ENCODE peak calls at places on chromosomes 4 and X, in six cellular contexts. V, X, B, W, Q and T are unnamed samples.

GRCh38 chr4:1172228-1172851 is at the start of gene SPON2:
- DNase-seq in V (no peak), X (no peak), B (no peak), W (peak), Q (peak), T (no peak)

GRCh38 chr4:176313596-176314341 is 6.0 kb upstream of the SPCS3 start:
- DNase-seq in V (no peak), X (no peak), B (no peak), W (no peak), Q (no peak), T (no peak)

GRCh38 chrX:63349307-63349706 is 1.8 kb downstream of the SPIN4 start:
- DNase-seq in V (peak), X (no peak), B (no peak), W (no peak), Q (no peak), T (no peak)

GRCh38 chrX:154775611-154776349 is 13.1 kb downstream of the DKC1 start:
- DNase-seq in V (peak), X (no peak), B (no peak), W (no peak), Q (no peak), T (no peak)

GRCh38 chr4:37837446-37837845 is 11.0 kb downstream of the PGM2 start:
- DNase-seq in V (no peak), X (no peak), B (no peak), W (no peak), Q (no peak), T (no peak)

GRCh38 chr4:176400816-176401461 is 81.2 kb downstream of the SPCS3 start:
- DNase-seq in V (no peak), X (no peak), B (no peak), W (no peak), Q (no peak), T (no peak)

GRCh38 chr4:38591617-38592337 is 72.2 kb upstream of the KLF3 start:
- DNase-seq in V (no peak), X (no peak), B (no peak), W (no peak), Q (no peak), T (no peak)

GRCh38 chr4:102541708-102542107 is 40.5 kb downstream of the NFKB1 start:
- DNase-seq in V (no peak), X (no peak), B (no peak), W (peak), Q (no peak), T (no peak)

GRCh38 chr4:139014391-139015268 is 951 bp upstream of the NOCT start:
- DNase-seq in V (peak), X (peak), B (peak), W (no peak), Q (peak), T (no peak)

GRCh38 chrX:109624022-109624421 is 950 bp downstream of the KCNE5 start:
- DNase-seq in V (no peak), X (no peak), B (no peak), W (no peak), Q (no peak), T (no peak)

GRCh38 chr4:76543378-76543777 is 108.3 kb downstream of the SHROOM3 start:
- DNase-seq in V (no peak), X (no peak), B (no peak), W (no peak), Q (no peak), T (no peak)

GRCh38 chrX:44474410-44474809 is 68.2 kb downstream of the FUNDC1 start:
- DNase-seq in V (no peak), X (no peak), B (no peak), W (no peak), Q (no peak), T (no peak)

GRCh38 chr4:2822461-2823300 is 21.0 kb upstream of the ADD1 start:
- DNase-seq in V (no peak), X (no peak), B (no peak), W (no peak), Q (no peak), T (no peak)

GRCh38 chr4:18938343-18939109 is 917.0 kb upstream of the LCORL start:
- DNase-seq in V (no peak), X (no peak), B (no peak), W (no peak), Q (no peak), T (no peak)

GRCh38 chr4:6494431-6495295 is 22.2 kb upstream of the PPP2R2C start:
- DNase-seq in V (no peak), X (no peak), B (no peak), W (no peak), Q (no peak), T (no peak)

GRCh38 chr4:25234390-25235367 is 846 bp downstream of the PI4K2B start:
- DNase-seq in V (peak), X (peak), B (peak), W (peak), Q (peak), T (no peak)

GRCh38 chr4:1402021-1402515 is 4.2 kb downstream of the NKX1-1 start:
- DNase-seq in V (no peak), X (no peak), B (no peak), W (no peak), Q (no peak), T (no peak)

GRCh38 chr4:52889354-52889753 is 27.2 kb downstream of the RASL11B start:
- DNase-seq in V (no peak), X (no peak), B (no peak), W (no peak), Q (no peak), T (no peak)

GRCh38 chrX:112694811-112695210 is 15.1 kb upstream of the LHFPL1 start:
- DNase-seq in V (no peak), X (no peak), B (no peak), W (no peak), Q (no peak), T (no peak)

GRCh38 chrX:11478036-11478435 is 184.8 kb downstream of the AMELX start:
- DNase-seq in V (no peak), X (no peak), B (no peak), W (no peak), Q (no peak), T (no peak)

GRCh38 chrX:44071847-44072545 is 98.8 kb upstream of the NDP start:
- DNase-seq in V (no peak), X (no peak), B (peak), W (no peak), Q (no peak), T (no peak)

GRCh38 chr4:118173956-118174355 is 139.7 kb downstream of the NDST3 start:
- DNase-seq in V (no peak), X (no peak), B (no peak), W (no peak), Q (no peak), T (no peak)

GRCh38 chr4:77880784-77881183 is 18.2 kb downstream of the MRPL1 start:
- DNase-seq in V (no peak), X (no peak), B (no peak), W (no peak), Q (no peak), T (no peak)

GRCh38 chrX:136708348-136708747 is 60.4 kb downstream of the CD40LG start:
- DNase-seq in V (no peak), X (no peak), B (no peak), W (no peak), Q (no peak), T (no peak)

GRCh38 chr4:122652379-122652778 is 31.5 kb upstream of the IL21 start:
- DNase-seq in V (peak), X (no peak), B (peak), W (no peak), Q (peak), T (peak)
- TF ChIP-seq ZNF274 in V (no peak), X (no peak), B (no peak), W (no peak), Q (no peak), T (no peak)

GRCh38 chr4:92862509-92862908 is 558.7 kb downstream of the GRID2 start:
- DNase-seq in V (no peak), X (no peak), B (no peak), W (no peak), Q (no peak), T (no peak)

GRCh38 chr4:92864176-92864575 is 560.4 kb downstream of the GRID2 start:
- DNase-seq in V (no peak), X (no peak), B (no peak), W (no peak), Q (no peak), T (no peak)
- TF ChIP-seq ZNF274 in V (no peak), X (no peak), B (no peak), W (no peak), Q (no peak), T (no peak)

GRCh38 chr4:30716158-30716557 is 4.0 kb upstream of the PCDH7 start:
- DNase-seq in V (no peak), X (no peak), B (peak), W (no peak), Q (peak), T (no peak)
- TF ChIP-seq ZNF274 in V (no peak), X (no peak), B (no peak), W (no peak), Q (no peak), T (no peak)

GRCh38 chrX:46704767-46705386 is 54.0 kb downstream of the SLC9A7 start:
- DNase-seq in V (no peak), X (peak), B (no peak), W (no peak), Q (no peak), T (no peak)
- TF ChIP-seq ZNF274 in V (no peak), X (no peak), B (no peak), W (no peak), Q (no peak), T (no peak)

GRCh38 chrX:2608638-2609430 is 82.3 kb upstream of the CD99 start:
- DNase-seq in V (peak), X (no peak), B (peak), W (peak), Q (peak), T (peak)
- TF ChIP-seq ZNF274 in V (no peak), X (no peak), B (no peak), W (no peak), Q (no peak), T (no peak)

DNA sequence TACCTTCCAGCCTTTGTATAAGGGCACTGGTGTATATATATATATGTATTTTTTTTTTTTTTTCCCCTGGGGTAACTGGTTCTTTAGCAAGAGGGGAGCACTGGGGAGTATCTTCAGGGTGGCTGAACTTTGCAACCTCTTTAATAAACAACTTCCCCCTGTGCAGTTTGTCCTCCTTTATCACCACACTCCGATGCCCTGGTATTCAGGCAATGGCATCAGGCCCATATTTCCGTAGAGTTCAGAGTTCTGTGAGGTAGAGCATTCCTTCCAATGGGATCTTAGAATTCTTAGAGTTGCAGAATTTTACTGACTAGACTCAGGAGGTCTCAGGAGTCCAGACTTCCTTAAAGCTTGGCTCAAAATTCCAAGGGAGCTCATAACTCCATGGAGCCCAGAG is 24.6 kb downstream of the NYX start:
- DNase-seq in V (no peak), X (no peak), B (no peak), W (no peak), Q (no peak), T (no peak)
- TF ChIP-seq ZNF274 in V (no peak), X (no peak), B (no peak), W (no peak), Q (no peak), T (no peak)

GRCh38 chr4:150515135-150515534 is 66.8 kb upstream of the MAB21L2 start:
- DNase-seq in V (no peak), X (no peak), B (no peak), W (no peak), Q (no peak), T (no peak)

GRCh38 chr4:150514709-150515108 is 67.2 kb upstream of the MAB21L2 start:
- DNase-seq in V (no peak), X (no peak), B (no peak), W (no peak), Q (no peak), T (no peak)

GRCh38 chr4:150510176-150510875 is 71.6 kb upstream of the MAB21L2 start:
- DNase-seq in V (no peak), X (no peak), B (peak), W (no peak), Q (no peak), T (no peak)
- TF ChIP-seq ZNF274 in V (no peak), X (no peak), B (no peak), W (no peak), Q (no peak), T (no peak)

GRCh38 chr4:10129196-10130185 is 12.9 kb upstream of the WDR1 start:
- DNase-seq in V (no peak), X (no peak), B (no peak), W (no peak), Q (no peak), T (no peak)
- TF ChIP-seq ZNF274 in V (no peak), X (no peak), B (no peak), W (no peak), Q (no peak), T (no peak)

GRCh38 chr4:147118523-147118922 is 172.9 kb upstream of the TTC29 start:
- DNase-seq in V (no peak), X (peak), B (no peak), W (no peak), Q (no peak), T (no peak)
- TF ChIP-seq ZNF274 in V (no peak), X (no peak), B (no peak), W (no peak), Q (no peak), T (no peak)

GRCh38 chr4:4361883-4362282 is 25.0 kb upstream of the NSG1 start:
- DNase-seq in V (no peak), X (no peak), B (no peak), W (no peak), Q (no peak), T (no peak)

GRCh38 chr4:4355302-4355701 is 31.6 kb upstream of the NSG1 start:
- DNase-seq in V (no peak), X (no peak), B (no peak), W (no peak), Q (no peak), T (no peak)

GRCh38 chr4:4358093-4358840 is 28.6 kb upstream of the NSG1 start:
- DNase-seq in V (no peak), X (no peak), B (no peak), W (no peak), Q (no peak), T (no peak)

GRCh38 chr4:4350909-4351308 is 36.0 kb upstream of the NSG1 start:
- DNase-seq in V (no peak), X (no peak), B (no peak), W (no peak), Q (no peak), T (no peak)

DNA sequence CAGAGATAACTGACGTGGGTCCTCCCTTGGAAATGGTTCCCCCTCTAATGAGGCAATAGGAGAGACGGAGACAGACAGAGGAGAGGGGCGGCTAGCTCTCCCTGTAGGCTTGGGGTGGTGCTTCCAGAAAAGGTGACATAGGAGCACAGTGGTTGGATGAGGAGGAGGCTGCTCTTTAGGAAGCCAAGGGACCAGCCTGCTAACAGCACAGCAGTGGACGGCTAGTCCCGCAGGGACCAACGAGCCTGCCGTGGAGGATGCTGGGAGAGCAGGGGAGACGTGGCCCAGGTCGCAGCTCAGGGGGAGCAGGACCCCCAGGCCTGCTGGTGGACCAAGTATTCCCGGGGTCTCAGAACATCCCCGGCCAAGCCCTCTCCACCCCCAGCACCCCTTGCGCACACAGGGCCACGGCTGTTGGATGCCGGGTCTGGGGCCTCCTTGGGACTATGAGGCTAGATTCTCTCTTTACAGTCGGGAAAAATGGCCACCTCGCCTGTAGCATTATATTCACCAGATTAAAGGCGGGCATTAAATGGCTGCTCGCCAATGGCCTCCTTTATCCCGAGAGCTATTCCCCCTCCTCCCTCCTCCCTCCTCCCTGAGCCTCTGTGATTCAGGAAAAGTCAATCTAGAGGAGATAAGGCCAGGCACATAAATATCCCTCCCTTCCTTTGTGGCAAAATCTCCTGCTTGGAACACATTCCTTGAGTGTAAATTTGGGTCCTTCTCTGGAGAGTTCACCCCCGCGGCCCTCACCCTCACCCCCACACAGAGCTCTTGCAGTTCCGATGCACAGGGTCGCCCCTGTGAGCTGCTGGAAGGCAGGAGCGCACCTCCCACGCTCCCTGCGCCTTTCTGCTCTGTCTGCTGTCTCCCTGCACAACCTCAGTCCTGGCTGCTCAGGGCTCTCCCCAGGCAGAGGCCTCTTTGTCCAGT is 30.5 kb upstream of the NSG1 start:
- DNase-seq in V (no peak), X (no peak), B (no peak), W (no peak), Q (no peak), T (no peak)
- TF ChIP-seq ZNF274 in V (no peak), X (no peak), B (no peak), W (no peak), Q (no peak), T (no peak)